ENCODE peak calls at places on chromosomes 5 and 9, in five cellular contexts. X is NCI-H774; G is neuronal stem cell; Z is activated T-helper 1 cell treated with anti-CD3 and anti-CD28 coated beads, Interleukin-2, amount 50 U/mL, for 16 hours; S is H54. K is an unnamed sample.

GRCh38 chr5:172688735-172689572 is 47.9 kb downstream of the NEURL1B start:
- DNase-seq in S (no peak), G (no peak), Z (no peak), X (no peak), K (no peak)

GRCh38 chr9:95373765-95374435 is 56.4 kb upstream of the FANCC start:
- DNase-seq in G (no peak), Z (no peak), S (no peak), X (no peak), K (no peak)

GRCh38 chr9:107019216-107019615 is 156.2 kb downstream of the ZNF462 start:
- DNase-seq in S (no peak), Z (no peak), X (no peak), G (no peak), K (no peak)

GRCh38 chr5:132971483-132972435 is 8.3 kb upstream of the AFF4 start:
- DNase-seq in G (no peak), Z (no peak), X (no peak), S (no peak), K (no peak)

GRCh38 chr5:167644619-167645018 is 646.8 kb upstream of the WWC1 start:
- DNase-seq in S (no peak), X (no peak), Z (no peak), G (no peak), K (no peak)

GRCh38 chr9:132319421-132320110 is 35.2 kb downstream of the SETX start:
- DNase-seq in X (no peak), Z (no peak), G (peak; percentile 9), S (no peak), K (no peak)

GRCh38 chr9:134597957-134598883 is 43.4 kb upstream of the COL5A1 start:
- DNase-seq in S (no peak), Z (no peak), G (no peak), X (no peak), K (no peak)

GRCh38 chr5:149455889-149456409 is 76.9 kb upstream of the IL17B start:
- DNase-seq in G (no peak), Z (no peak), X (no peak), S (peak; percentile 41), K (no peak)

GRCh38 chr5:175800656-175801081 is 70.7 kb upstream of the CPLX2 start:
- DNase-seq in S (no peak), G (no peak), X (no peak), Z (no peak), K (no peak)

GRCh38 chr9:129343697-129344375 is 165.8 kb upstream of the IER5L start:
- DNase-seq in G (no peak), S (no peak), Z (no peak), X (no peak), K (no peak)

GRCh38 chr9:37414503-37414943 is 8.0 kb upstream of the GRHPR start:
- DNase-seq in G (no peak), X (no peak), Z (no peak), S (no peak), K (no peak)

GRCh38 chr9:113956901-113957777 is 81.0 kb downstream of the ZNF618 start:
- DNase-seq in S (no peak), Z (no peak), G (no peak), X (no peak), K (no peak)

GRCh38 chr9:6551126-6551525 is 94.4 kb downstream of the GLDC start:
- DNase-seq in Z (no peak), G (no peak), S (no peak), X (no peak), K (peak; percentile 53)

GRCh38 chr5:158436271-158437065 is 577.5 kb upstream of the CLINT1 start:
- DNase-seq in X (no peak), G (no peak), Z (no peak), S (no peak), K (no peak)

GRCh38 chr5:176606875-176607274 is 3.1 kb downstream of the GPRIN1 start:
- DNase-seq in Z (no peak), S (no peak), G (no peak), X (no peak), K (no peak)

GRCh38 chr9:95018099-95018927 is 291.8 kb downstream of the AOPEP start:
- DNase-seq in G (no peak), S (peak; percentile 90), Z (no peak), X (no peak), K (no peak)

GRCh38 chr5:72280655-72281069 is 39.4 kb downstream of the MRPS27 start:
- DNase-seq in G (no peak), S (no peak), Z (no peak), X (no peak), K (no peak)

GRCh38 chr9:121985792-121986494 is 107.2 kb downstream of the TTLL11 start:
- DNase-seq in S (no peak), Z (no peak), G (no peak), X (no peak), K (no peak)

GRCh38 chr9:135468866-135469521 is 10.6 kb upstream of the PPP1R26 start:
- DNase-seq in X (no peak), S (peak; percentile 54), Z (no peak), G (no peak), K (no peak)

GRCh38 chr5:106241409-106241808 is 1429.3 kb downstream of the EFNA5 start:
- DNase-seq in S (no peak), G (no peak), Z (no peak), X (no peak), K (no peak)